ENCODE peak calls at places on chromosome 3, in five cellular contexts. C is GM13976, F is GM13977, D is psoas muscle, A is astrocyte of the spinal cord. H is an unnamed sample.

GRCh38 chr3:194086251-194087075 is 49.5 kb upstream of the HES1 start:
- DNase-seq in C (no peak), F (no peak), D (no peak), A (peak), H (no peak)

GRCh38 chr3:183396662-183397391 is 31.6 kb downstream of the MCF2L2 start:
- DNase-seq in C (no peak), F (no peak), D (no peak), A (no peak), H (no peak)

GRCh38 chr3:81666502-81667121 is 94.8 kb downstream of the GBE1 start:
- DNase-seq in C (peak), F (peak), D (no peak), A (peak), H (no peak)

GRCh38 chr3:45185052-45185451 is 38.9 kb upstream of the CDCP1 start:
- DNase-seq in C (no peak), F (no peak), D (no peak), A (no peak), H (no peak)

GRCh38 chr3:181713300-181713647 is 1.5 kb downstream of the SOX2 start:
- DNase-seq in C (no peak), F (no peak), D (no peak), A (peak), H (no peak)

GRCh38 chr3:46114324-46114988 is 87.2 kb upstream of the XCR1 start:
- DNase-seq in C (no peak), F (no peak), D (no peak), A (peak), H (peak)

GRCh38 chr3:5197022-5197421 is 9.5 kb downstream of the EDEM1 start:
- DNase-seq in C (no peak), F (no peak), D (no peak), A (no peak), H (no peak)

GRCh38 chr3:139309880-139310279 is 33.9 kb upstream of the MRPS22 start:
- DNase-seq in C (no peak), F (no peak), D (no peak), A (peak), H (no peak)

GRCh38 chr3:129116482-129116946 is 5.1 kb downstream of the RAB43 start:
- DNase-seq in C (no peak), F (no peak), D (no peak), A (no peak), H (no peak)

GRCh38 chr3:107421170-107421792 is 44.0 kb downstream of the CCDC54 start:
- DNase-seq in C (peak), F (peak), D (no peak), A (peak), H (peak)

GRCh38 chr3:50210510-50211367 is 5.7 kb downstream of the SLC38A3 start:
- DNase-seq in C (no peak), F (no peak), D (no peak), A (no peak), H (no peak)

GRCh38 chr3:72347819-72348319 is 500.4 kb downstream of the SHQ1 start:
- DNase-seq in C (no peak), F (no peak), D (peak), A (peak), H (peak)

GRCh38 chr3:123202451-123202850 is 708 bp downstream of the SEC22A start:
- DNase-seq in C (no peak), F (no peak), D (no peak), A (peak), H (peak)

GRCh38 chr3:130429069-130430023 is 83.9 kb downstream of the COL6A5 start:
- DNase-seq in C (no peak), F (no peak), D (no peak), A (no peak), H (no peak)

GRCh38 chr3:147269907-147270306 is 136.4 kb downstream of the ZIC4 start:
- DNase-seq in C (no peak), F (no peak), D (no peak), A (no peak), H (no peak)

GRCh38 chr3:54426431-54426830 is 304.1 kb downstream of the CACNA2D3 start:
- DNase-seq in C (no peak), F (no peak), D (no peak), A (no peak), H (no peak)

GRCh38 chr3:146558811-146559210 is 14.4 kb upstream of the PLSCR1 start:
- DNase-seq in C (no peak), F (no peak), D (no peak), A (no peak), H (no peak)

GRCh38 chr3:75341324-75342067 is 322.6 kb upstream of the FRG2C start:
- DNase-seq in C (no peak), F (no peak), D (no peak), A (no peak), H (no peak)

GRCh38 chr3:52429779-52430415 is 15.0 kb downstream of the SEMA3G start:
- DNase-seq in C (no peak), F (no peak), D (no peak), A (no peak), H (no peak)

GRCh38 chr3:77086408-77086807 is 46.5 kb downstream of the ROBO2 start:
- DNase-seq in C (no peak), F (no peak), D (no peak), A (no peak), H (no peak)
- TF ChIP-seq CTCF in C (no peak), F (no peak), D (no peak), A (no peak), H (no peak)

DNA sequence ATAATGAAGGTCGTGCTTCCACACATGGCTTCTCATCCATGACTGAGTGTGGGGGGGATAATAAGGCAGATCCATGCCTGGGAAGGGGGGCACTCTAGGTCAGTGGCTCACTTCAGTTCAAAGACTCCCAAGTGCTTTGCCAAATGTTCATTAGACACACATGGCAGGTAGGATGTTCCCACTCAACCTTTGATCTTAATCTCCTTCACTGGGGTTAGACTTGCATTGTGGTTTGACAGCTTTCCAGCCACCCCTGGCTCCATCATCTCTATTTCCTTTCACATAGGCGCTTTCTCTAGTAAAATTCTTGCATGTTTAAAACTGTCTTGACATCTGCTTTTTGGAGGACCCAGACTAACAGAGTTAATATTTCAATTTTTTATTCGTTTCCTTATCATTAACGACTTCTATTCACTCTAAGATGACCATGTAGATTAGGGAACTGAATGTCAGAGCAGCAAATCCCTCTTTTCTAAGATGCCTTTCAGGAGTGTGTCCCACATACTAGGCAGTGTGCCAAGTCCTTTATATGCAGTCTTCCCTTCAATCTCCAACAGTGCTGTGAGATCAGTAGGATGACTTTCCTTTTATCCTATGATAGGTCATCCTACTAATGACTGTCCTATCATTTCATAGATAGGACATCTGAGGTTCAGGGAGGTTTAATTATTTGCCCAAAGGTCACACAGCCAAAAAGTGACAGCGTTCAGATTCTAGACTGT is 57.9 kb downstream of the BTD start:
- DNase-seq in C (no peak), F (no peak), D (no peak), A (peak), H (no peak)
- TF ChIP-seq CTCF in C (no peak), F (no peak), D (no peak), A (no peak), H (no peak)

GRCh38 chr3:97764186-97765055 is at the start of gene ARL6:
- DNase-seq in C (peak), F (peak), D (peak), A (peak), H (peak)
- TF ChIP-seq CTCF in C (no peak), F (no peak), D (no peak), A (peak), H (no peak)

GRCh38 chr3:69410301-69410700 is 24.4 kb upstream of the FRMD4B start:
- DNase-seq in C (peak), F (peak), D (peak), A (peak), H (peak)
- TF ChIP-seq CTCF in C (peak), F (peak), D (peak), A (peak), H (peak)

GRCh38 chr3:180189310-180189648 is 152.5 kb upstream of the PEX5L start:
- DNase-seq in C (no peak), F (no peak), D (no peak), A (no peak), H (no peak)
- TF ChIP-seq CTCF in C (no peak), F (no peak), D (no peak), A (no peak), H (no peak)

DNA sequence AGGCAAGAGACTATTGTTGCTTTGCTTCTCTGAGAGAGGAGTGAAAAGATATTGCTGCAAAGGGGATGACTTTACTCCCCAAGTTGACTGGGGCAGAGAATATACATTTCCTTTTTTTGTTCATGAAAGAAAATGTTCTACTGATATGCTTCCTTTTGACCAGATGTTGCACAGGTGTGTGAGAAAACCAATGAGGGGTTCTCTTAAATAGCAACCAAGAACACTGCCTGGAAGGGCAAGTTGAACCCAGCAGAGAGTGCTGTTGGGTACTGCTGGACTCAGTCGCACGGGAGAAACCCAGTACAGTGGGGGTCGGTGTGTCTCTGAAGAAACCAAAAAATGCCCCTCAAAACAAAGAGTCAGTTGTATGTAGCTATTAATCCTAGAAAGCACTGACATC is 101.2 kb downstream of the CHST2 start:
- DNase-seq in C (no peak), F (no peak), D (no peak), A (no peak), H (no peak)
- TF ChIP-seq CTCF in C (no peak), F (no peak), D (no peak), A (no peak), H (no peak)

DNA sequence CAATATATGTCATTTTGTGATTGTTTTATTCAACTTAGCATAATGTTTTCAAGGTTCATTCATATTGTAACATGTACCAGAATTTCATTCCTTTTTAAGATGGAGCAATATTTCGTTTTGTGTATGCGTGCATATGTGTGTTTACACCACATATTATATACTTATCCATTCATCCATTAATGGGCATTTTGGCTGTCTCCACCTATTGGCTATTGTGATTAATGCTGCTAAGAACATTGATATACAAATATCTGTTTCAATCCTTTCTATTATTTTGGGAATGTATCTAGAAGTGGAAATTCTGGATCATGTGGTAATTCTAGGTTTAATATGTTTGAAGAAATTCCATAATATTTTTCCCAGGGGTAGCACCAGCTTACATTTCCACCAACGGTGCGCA is 403.9 kb upstream of the LMCD1 start:
- DNase-seq in C (no peak), F (no peak), D (no peak), A (no peak), H (no peak)
- TF ChIP-seq CTCF in C (no peak), F (no peak), D (no peak), A (no peak), H (no peak)

DNA sequence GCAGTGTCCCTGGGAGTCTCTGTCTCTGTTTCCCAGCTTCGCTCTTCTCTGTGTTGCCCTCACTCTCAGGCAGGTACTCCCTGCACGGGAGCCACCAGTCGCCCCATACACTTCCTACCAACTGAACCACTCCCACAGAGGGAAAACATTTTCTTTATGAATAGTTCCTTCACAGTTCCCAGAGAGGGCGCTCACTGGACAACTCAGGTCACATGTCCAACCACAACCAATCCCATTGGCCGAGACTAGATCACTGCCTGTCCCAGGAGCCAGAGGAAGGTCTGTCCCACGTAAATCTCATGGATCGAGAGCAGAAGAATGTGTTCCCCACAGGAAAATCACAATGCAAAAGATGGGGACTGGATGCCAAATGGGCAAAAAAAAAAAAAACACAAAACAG is 26.1 kb downstream of the GRK7 start:
- DNase-seq in C (no peak), F (no peak), D (no peak), A (no peak), H (no peak)
- TF ChIP-seq CTCF in C (no peak), F (no peak), D (no peak), A (no peak), H (no peak)

DNA sequence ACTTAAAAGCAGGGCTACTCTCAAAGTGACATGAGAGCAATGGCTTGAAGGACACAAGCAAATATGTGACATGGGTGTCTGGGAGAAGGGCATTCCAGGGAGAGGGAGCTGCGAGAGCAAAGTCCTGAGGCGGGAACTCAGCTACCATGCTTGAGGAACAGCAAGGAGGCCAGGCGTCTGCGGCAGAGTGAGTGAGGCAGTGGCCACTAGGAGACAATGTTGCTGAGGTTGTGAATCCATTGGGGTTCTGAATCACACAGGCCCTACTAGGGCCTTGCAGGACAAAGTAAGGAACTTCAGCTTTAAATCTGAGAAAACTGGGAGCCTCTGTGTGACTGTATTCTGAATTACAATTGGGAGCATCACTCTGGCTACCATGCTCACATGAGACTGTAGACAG is 94.1 kb upstream of the PRICKLE2 start:
- DNase-seq in C (no peak), F (no peak), D (no peak), A (no peak), H (no peak)
- TF ChIP-seq CTCF in C (no peak), F (no peak), D (no peak), A (peak), H (no peak)

GRCh38 chr3:115165266-115165665 is 18.2 kb upstream of the ZBTB20 start:
- DNase-seq in C (no peak), F (no peak), D (no peak), A (no peak), H (no peak)

GRCh38 chr3:115165701-115166100 is 18.6 kb upstream of the ZBTB20 start:
- DNase-seq in C (no peak), F (no peak), D (no peak), A (no peak), H (no peak)

GRCh38 chr3:115164374-115165221 is 17.5 kb upstream of the ZBTB20 start:
- DNase-seq in C (no peak), F (no peak), D (no peak), A (peak), H (no peak)

GRCh38 chr3:115169808-115170207 is 22.7 kb upstream of the ZBTB20 start:
- DNase-seq in C (no peak), F (no peak), D (no peak), A (no peak), H (no peak)
- TF ChIP-seq CTCF in C (no peak), F (no peak), D (peak), A (no peak), H (no peak)